ENCODE peak calls at places on chromosome 12, in six cellular contexts. A is PC-3; Z is H9; I is dorsolateral prefrontal cortex; L is CD8-positive, alpha-beta T cell; B is transverse colon. O is an unnamed sample. For H3K27me3, the result is how much of the 10 kb centered on the place peaks cover.

GRCh38 chr12:22255097-22255496 is 79.4 kb downstream of the ST8SIA1 start:
- DNase-seq in A (no peak), Z (peak), I (no peak), L (no peak), B (no peak), O (no peak)

GRCh38 chr12:1528791-1529190 is 65.6 kb downstream of the FBXL14 start:
- DNase-seq in A (no peak), Z (peak), I (no peak), L (no peak), B (no peak), O (no peak)

GRCh38 chr12:28191018-28191595 is 851 bp downstream of the CCDC91 start:
- DNase-seq in A (peak), Z (no peak), I (no peak), L (no peak), B (peak), O (no peak)

GRCh38 chr12:47717443-47718193 is 7.7 kb downstream of the ENDOU start:
- DNase-seq in A (peak), Z (peak), I (peak), L (peak), B (peak), O (no peak)

GRCh38 chr12:127351481-127352010 is 915.4 kb upstream of the TMEM132C start:
- DNase-seq in A (no peak), Z (no peak), I (no peak), L (no peak), B (no peak), O (no peak)

GRCh38 chr12:4417471-4417870 is 28.1 kb downstream of the FGF6 start:
- DNase-seq in A (no peak), Z (no peak), I (no peak), L (no peak), B (no peak), O (no peak)

GRCh38 chr12:116784238-116784612 is 46.1 kb downstream of the RNFT2 start:
- DNase-seq in A (peak), Z (no peak), I (no peak), L (no peak), B (no peak), O (no peak)

GRCh38 chr12:31324845-31325523 is 966 bp downstream of the SINHCAF start:
- DNase-seq in A (peak), Z (no peak), I (no peak), L (peak), B (peak), O (peak)

GRCh38 chr12:4775936-4776335 is 55.7 kb downstream of the GALNT8 start:
- DNase-seq in A (no peak), Z (no peak), I (no peak), L (no peak), B (no peak), O (no peak)

GRCh38 chr12:8038659-8039114 is 6.2 kb downstream of the FOXJ2 start:
- DNase-seq in A (no peak), Z (peak), I (peak), L (no peak), B (peak), O (no peak)

GRCh38 chr12:57429473-57430116 is 1.2 kb downstream of the R3HDM2 start:
- DNase-seq in A (no peak), Z (no peak), I (no peak), L (no peak), B (no peak), O (no peak)

GRCh38 chr12:64744422-64745258 is 14.6 kb downstream of the GNS start:
- DNase-seq in A (peak), Z (no peak), I (no peak), L (no peak), B (no peak), O (no peak)

GRCh38 chr12:74747305-74747704 is 209.7 kb downstream of the ATXN7L3B start:
- DNase-seq in A (peak), Z (no peak), I (no peak), L (no peak), B (no peak), O (no peak)

GRCh38 chr12:46221255-46222128 is 47.4 kb downstream of the SLC38A1 start:
- DNase-seq in A (peak), Z (no peak), I (no peak), L (no peak), B (no peak), O (no peak)

GRCh38 chr12:68231707-68232106 is 6.1 kb upstream of the IL26 start:
- DNase-seq in A (no peak), Z (no peak), I (peak), L (no peak), B (no peak), O (no peak)

GRCh38 chr12:62537544-62537943 is 70.9 kb downstream of the MON2 start:
- DNase-seq in A (peak), Z (no peak), I (no peak), L (no peak), B (no peak), O (no peak)

GRCh38 chr12:85711735-85712390 is 124.3 kb downstream of the RASSF9 start:
- DNase-seq in A (no peak), Z (no peak), I (no peak), L (no peak), B (no peak), O (no peak)

GRCh38 chr12:67415473-67415872 is 146.3 kb downstream of the CAND1 start:
- DNase-seq in A (peak), Z (peak), I (peak), L (no peak), B (no peak), O (no peak)

GRCh38 chr12:16224196-16224595 is 53.3 kb downstream of the SLC15A5 start:
- DNase-seq in A (no peak), Z (no peak), I (no peak), L (no peak), B (no peak), O (no peak)

GRCh38 chr12:117212563-117213190 is 22.4 kb upstream of the FBXO21 start:
- DNase-seq in A (peak), Z (peak), I (peak), L (peak), B (peak), O (no peak)

GRCh38 chr12:34598352-34598827 is 576.1 kb downstream of the ALG10 start:
- DNase-seq in A (no peak), Z (no peak), I (no peak), L (no peak), B (no peak), O (no peak)

GRCh38 chr12:70722584-70723343 is 85.5 kb upstream of the PTPRB start:
- DNase-seq in A (no peak), Z (no peak), I (no peak), L (no peak), B (no peak), O (no peak)

GRCh38 chr12:3216726-3217682 is 139.8 kb downstream of the TSPAN9 start:
- DNase-seq in A (peak), Z (no peak), I (no peak), L (no peak), B (no peak), O (no peak)

GRCh38 chr12:18696971-18697602 is 40.7 kb downstream of the PLCZ1 start:
- DNase-seq in A (peak), Z (no peak), I (no peak), L (no peak), B (no peak), O (no peak)

GRCh38 chr12:47963340-47964040 is at the start of gene TMEM106C:
- DNase-seq in A (peak), Z (peak), I (peak), L (peak), B (peak), O (peak)

GRCh38 chr12:46244997-46245396 is 23.8 kb downstream of the SLC38A1 start:
- DNase-seq in A (no peak), Z (no peak), I (no peak), L (no peak), B (no peak), O (no peak)

GRCh38 chr12:118073768-118074167 is 12.8 kb upstream of the WSB2 start:
- DNase-seq in A (no peak), Z (no peak), I (no peak), L (no peak), B (no peak), O (no peak)

GRCh38 chr12:53299101-53299453 is 418 bp upstream of the MYG1 start:
- DNase-seq in A (peak), Z (no peak), I (no peak), L (no peak), B (no peak), O (no peak)

GRCh38 chr12:53298154-53298553 is 1.3 kb upstream of the MYG1 start:
- DNase-seq in A (peak), Z (no peak), I (no peak), L (no peak), B (no peak), O (no peak)

GRCh38 chr12:53292441-53292840 is 2.9 kb upstream of the PFDN5 start:
- DNase-seq in A (no peak), Z (no peak), I (no peak), L (no peak), B (no peak), O (no peak)

GRCh38 chr12:53295891-53296219 is 513 bp downstream of the PFDN5 start:
- DNase-seq in A (no peak), Z (no peak), I (no peak), L (no peak), B (no peak), O (no peak)

DNA sequence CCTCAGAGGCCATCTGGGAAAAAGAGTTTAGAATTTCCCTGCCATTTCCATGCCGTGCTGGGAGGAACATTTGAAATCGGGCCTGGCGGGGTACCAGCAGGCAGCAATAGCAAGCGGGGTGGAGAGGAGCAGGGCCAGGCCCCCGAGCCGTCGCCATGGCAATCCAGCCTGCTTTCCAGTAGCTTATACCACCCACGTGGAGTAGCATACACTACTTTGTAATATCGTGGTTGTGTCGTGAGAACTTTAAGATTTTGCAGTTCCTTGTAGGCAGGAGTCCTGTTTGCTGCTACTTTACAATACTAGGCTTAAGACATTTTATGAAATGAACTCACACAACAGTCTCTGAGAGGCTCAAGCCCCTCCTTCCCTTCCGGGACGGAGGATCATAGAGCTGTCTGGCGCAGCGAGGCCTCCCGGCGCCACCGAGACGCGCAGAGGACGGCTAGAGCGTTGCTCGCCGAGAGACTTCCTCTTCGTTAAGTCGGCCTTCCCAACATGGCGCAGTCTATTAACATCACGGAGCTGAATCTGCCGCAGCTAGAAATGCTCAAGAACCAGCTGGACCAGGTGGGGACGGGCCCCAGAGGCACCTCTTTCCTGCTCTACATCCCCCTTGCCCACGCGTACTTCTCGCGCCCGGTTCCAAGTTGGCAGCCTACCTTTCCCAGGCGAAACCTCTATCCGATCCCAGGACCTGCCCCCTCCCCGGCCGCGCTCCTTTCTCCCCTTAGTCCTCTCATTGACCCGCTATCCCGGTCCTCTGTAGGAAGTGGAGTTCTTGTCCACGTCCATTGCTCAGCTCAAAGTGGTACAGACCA is at the start of gene PFDN5:
- DNase-seq in A (peak), Z (peak), I (peak), L (peak), B (peak), O (peak)
- TF ChIP-seq CTCF in A (no peak), Z (no peak), I (peak), L (no peak), B (no peak), O (no peak)

GRCh38 chr12:114664661-114665320 is 19.2 kb downstream of the TBX3 start:
- DNase-seq in A (peak), Z (peak), I (no peak), L (no peak), B (no peak), O (no peak)
- H3K27me3 ChIP-seq in A (under half), Z (half or more), I (half or more), L (under half), B (half or more), O (under half)

GRCh38 chr12:107549786-107550480 is 135.7 kb upstream of the PWP1 start:
- DNase-seq in A (no peak), Z (no peak), I (no peak), L (peak), B (peak), O (no peak)

GRCh38 chr12:107554941-107555340 is 130.7 kb upstream of the PWP1 start:
- DNase-seq in A (no peak), Z (no peak), I (no peak), L (peak), B (no peak), O (no peak)

GRCh38 chr12:107551434-107551833 is 134.2 kb upstream of the PWP1 start:
- DNase-seq in A (no peak), Z (no peak), I (no peak), L (no peak), B (no peak), O (no peak)

GRCh38 chr12:107553211-107553765 is 132.3 kb upstream of the PWP1 start:
- DNase-seq in A (no peak), Z (no peak), I (no peak), L (peak), B (no peak), O (no peak)

DNA sequence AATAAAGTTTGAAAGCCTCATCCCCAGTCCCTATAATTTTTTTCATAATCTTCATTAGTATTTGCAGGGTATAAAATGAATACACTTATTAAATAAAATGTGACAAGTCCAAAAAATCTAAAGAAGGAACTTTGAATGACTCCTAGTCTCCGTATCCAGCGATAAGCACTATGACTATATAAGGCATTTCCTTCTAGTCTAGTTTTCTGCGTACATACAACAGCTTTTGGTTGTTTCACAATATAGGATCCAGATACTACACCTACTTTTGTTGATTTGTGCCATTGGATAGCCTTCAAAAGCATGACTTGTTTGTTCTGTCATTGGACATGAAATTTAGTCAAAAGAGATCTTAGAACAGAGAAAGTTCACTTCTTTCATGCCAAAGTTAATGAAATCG is 133.3 kb upstream of the PWP1 start:
- DNase-seq in A (no peak), Z (no peak), I (no peak), L (no peak), B (no peak), O (no peak)
- TF ChIP-seq CTCF in A (no peak), Z (no peak), I (no peak), L (no peak), B (no peak), O (no peak)

DNA sequence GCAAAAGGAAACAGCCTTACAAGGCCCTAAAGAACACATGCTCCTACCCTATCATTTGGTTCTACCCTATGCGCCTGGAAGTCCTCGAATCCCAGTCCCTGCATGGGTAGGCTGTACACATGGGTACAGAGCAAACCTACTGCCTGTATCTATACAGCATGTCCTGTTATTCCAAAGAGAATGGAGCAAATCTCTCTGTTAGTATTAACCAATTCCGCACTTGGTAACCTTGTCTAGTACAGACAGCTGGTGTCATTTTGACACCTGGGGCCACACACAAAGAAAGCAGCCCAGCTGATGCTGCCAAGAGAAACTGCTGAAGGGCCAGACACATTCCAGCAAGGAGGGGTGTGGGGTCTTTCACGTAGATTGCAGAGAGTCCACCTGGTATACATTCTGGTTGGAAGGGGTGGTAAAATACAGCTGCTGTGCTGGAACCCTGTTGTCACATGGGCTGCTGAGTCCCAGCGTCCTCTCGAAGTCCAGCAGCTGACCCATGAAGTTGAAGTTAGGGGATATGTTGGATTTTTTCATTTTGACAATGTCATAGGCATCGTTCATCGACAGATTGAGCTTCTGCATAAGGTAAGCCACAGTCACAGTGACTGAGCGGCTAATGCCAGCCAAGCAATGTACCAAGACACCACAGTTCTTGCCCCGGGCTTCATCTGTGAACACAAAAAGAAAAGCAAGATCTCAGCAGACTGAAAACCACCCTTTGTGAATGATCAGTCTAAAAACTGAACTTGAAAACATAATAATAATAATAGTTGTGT is 3.2 kb downstream of the DUSP6 start:
- DNase-seq in A (no peak), Z (no peak), I (no peak), L (no peak), B (no peak), O (no peak)
- H3K27me3 ChIP-seq in A (under half), Z (under half), I (under half), L (under half), B (under half), O (under half)

DNA sequence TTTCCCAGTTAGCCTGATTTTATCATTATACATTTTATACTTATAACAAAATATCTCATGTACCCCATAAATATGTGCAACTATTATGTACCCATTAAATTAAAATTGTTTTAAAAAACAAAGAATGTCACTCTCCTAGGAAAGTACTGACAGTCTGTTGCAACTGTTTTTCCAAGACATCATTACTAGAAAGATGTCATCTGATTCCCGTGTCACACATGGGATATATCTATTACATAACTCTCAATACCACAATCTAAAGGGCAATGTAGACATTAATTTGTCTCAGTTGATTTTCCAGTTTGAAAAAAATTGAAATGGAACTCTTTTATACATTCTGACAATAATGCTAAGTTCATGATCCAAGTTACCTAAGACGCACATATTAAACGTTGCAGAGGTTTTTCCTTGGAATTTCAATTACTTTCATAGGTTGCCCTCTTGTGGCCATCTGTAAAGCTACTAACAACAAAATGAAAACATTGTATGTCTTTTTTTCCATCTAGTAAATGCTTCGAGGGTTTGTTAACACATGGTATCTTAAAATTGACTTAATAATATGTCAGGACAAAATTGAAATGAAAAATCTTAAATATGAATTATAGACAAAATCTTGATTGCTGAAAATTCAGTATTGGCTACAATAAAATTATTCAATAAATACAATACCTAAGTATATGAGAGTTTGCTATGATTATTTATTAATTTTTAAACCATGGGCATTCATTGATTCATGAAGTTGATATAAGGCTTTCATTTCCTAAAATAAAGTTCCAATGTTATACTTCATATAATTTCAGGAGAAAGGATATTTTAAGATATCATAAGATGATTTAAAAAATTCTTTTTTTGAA is 131.6 kb downstream of the PPFIA2 start:
- DNase-seq in A (peak), Z (no peak), I (no peak), L (no peak), B (no peak), O (no peak)
- TF ChIP-seq CTCF in A (peak), Z (peak), I (peak), L (no peak), B (peak), O (peak)

GRCh38 chr12:111078731-111079130 is 158.4 kb upstream of the MYL2 start:
- DNase-seq in A (no peak), Z (no peak), I (no peak), L (no peak), B (no peak), O (no peak)
- H3K27me3 ChIP-seq in A (half or more), Z (under half), I (under half), L (under half), B (under half), O (under half)

DNA sequence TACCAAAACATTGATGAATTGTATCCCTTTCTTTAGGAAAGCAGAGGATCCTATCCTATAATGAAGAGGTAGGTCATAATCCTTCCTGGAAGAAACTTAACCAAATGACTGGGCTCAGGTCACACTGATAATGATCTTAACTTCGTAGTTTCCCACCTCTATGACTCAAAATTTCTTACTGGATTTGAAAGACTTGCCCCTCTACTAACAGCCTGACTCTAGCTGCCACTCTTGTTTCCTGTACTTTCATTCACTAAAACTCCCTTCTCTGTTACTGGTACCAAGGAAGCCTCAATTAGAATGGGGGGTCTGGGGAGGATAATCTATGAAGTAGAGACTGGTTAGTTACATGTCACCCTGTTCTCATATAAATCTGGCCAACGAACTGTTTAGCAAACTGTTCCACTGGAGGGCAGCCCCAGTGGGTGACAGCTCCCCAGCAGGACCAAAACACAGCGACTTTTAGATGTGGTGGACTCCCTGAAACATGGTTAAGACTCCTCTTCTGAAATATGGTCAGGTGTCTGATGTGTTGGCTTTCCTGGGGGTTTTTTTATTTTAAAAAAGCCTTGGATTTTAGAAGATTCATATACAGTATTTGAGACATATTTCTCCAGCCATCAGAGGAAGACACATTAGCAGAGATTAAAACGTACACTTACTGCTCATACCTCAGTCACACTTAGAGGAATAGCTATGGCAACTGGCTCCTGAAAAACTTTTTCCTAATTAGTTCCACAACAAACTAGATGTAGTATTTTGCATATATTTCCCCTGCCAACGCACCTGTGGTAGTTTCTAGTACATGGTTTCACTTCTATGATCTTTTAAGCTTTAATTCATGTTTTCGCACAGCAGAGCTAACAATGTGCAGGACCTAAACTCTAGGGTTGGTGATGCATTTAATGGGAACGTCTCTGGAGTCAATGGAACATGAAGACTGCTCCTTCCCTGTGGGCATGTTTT is 72.3 kb downstream of the ACADS start:
- DNase-seq in A (peak), Z (no peak), I (no peak), L (no peak), B (no peak), O (peak)
- TF ChIP-seq CTCF in A (no peak), Z (no peak), I (no peak), L (no peak), B (no peak), O (peak)

O was measured in GM06990.